ENCODE peak calls at places on chromosomes 13 and 19, in six cellular contexts. V, Q, N, F, L and B are unnamed samples.

GRCh38 chr13:30725331-30726085 is 9.8 kb upstream of the ALOX5AP start:
- DNase-seq in N (no peak), V (no peak), F (no peak), L (peak), Q (no peak), B (no peak)

GRCh38 chr13:66152596-66152995 is 1077.5 kb downstream of the PCDH9 start:
- DNase-seq in V (no peak), Q (no peak), F (no peak), N (no peak), L (no peak), B (no peak)

GRCh38 chr19:16315825-16316505 is 8.7 kb upstream of the KLF2 start:
- DNase-seq in F (peak), V (peak), L (peak), N (peak), Q (no peak), B (peak)

GRCh38 chr13:113405481-113406300 is 41.8 kb upstream of the GRTP1 start:
- DNase-seq in N (no peak), L (no peak), F (no peak), V (peak), Q (peak), B (no peak)

GRCh38 chr13:65830411-65831172 is 1399.5 kb downstream of the PCDH9 start:
- DNase-seq in Q (no peak), L (no peak), V (no peak), N (no peak), F (no peak), B (no peak)

GRCh38 chr19:45323671-45324081 is 1.0 kb upstream of the CKM start:
- DNase-seq in F (peak), V (no peak), N (no peak), L (no peak), Q (no peak), B (no peak)

GRCh38 chr13:80419416-80419815 is 78.5 kb upstream of the SPRY2 start:
- DNase-seq in F (no peak), N (no peak), L (no peak), Q (no peak), V (no peak), B (no peak)

GRCh38 chr13:112244495-112245177 is 131.5 kb upstream of the SPACA7 start:
- DNase-seq in L (no peak), N (no peak), V (peak), F (no peak), Q (peak), B (no peak)

GRCh38 chr19:17420267-17420924 is 549 bp downstream of the MVB12A start:
- DNase-seq in V (peak), L (no peak), N (peak), Q (peak), F (peak), B (peak)

GRCh38 chr13:101660711-101661110 is 208.2 kb downstream of the ITGBL1 start:
- DNase-seq in F (no peak), N (no peak), L (no peak), Q (no peak), V (no peak), B (no peak)

GRCh38 chr19:28705008-28705407 is 507.9 kb downstream of the UQCRFS1 start:
- DNase-seq in Q (no peak), F (no peak), V (no peak), L (peak), N (no peak), B (no peak)

GRCh38 chr19:18541992-18542935 is 1.1 kb downstream of the FKBP8 start:
- DNase-seq in Q (no peak), F (no peak), N (no peak), V (peak), L (no peak), B (peak)

GRCh38 chr19:18542936-18543813 is at the start of gene FKBP8:
- DNase-seq in N (peak), L (peak), V (peak), Q (peak), F (peak), B (peak)

GRCh38 chr19:18541258-18541991 is 1.9 kb downstream of the FKBP8 start:
- DNase-seq in V (no peak), F (no peak), L (no peak), Q (no peak), N (no peak), B (no peak)

GRCh38 chr19:18539372-18539771 is 4.0 kb downstream of the FKBP8 start:
- DNase-seq in F (no peak), L (no peak), N (no peak), Q (no peak), V (no peak), B (no peak)

DNA sequence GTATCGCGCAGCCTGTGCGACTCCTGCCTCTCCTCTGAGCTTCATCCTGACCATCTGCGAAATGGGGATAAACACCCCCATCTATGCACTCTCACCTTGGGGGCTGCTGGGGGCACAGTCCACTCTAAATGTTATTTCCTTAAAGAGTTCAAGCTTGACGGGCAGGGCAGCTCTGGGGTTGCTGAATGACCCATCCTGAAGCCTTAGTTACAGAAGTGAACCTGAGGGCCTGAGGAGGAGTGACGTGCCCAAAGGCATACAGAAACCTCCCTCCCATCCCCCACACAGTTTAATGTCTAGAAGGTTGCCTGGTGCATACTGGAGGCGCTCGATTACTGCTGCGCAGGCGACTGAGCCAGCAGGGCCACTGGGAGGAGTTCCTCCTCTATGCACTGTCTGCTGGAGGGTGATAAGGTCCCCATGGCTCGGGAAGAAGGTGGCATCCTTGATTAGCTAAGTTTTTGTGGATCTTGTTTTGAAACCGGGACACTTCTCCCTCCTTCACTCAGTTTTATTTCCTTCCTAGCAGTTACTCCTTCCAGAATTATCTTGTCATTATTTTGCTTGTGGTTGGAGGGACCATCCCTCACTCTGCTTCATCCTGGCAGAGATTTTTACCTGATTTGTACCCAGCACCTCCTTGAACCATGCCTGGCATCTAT is 572 bp upstream of the FKBP8 start:
- DNase-seq in L (peak), F (peak), N (no peak), V (peak), Q (peak), B (peak)
- TF ChIP-seq POLR2A in L (no peak), F (peak), N (no peak), V (peak), Q (peak), B (no peak)

DNA sequence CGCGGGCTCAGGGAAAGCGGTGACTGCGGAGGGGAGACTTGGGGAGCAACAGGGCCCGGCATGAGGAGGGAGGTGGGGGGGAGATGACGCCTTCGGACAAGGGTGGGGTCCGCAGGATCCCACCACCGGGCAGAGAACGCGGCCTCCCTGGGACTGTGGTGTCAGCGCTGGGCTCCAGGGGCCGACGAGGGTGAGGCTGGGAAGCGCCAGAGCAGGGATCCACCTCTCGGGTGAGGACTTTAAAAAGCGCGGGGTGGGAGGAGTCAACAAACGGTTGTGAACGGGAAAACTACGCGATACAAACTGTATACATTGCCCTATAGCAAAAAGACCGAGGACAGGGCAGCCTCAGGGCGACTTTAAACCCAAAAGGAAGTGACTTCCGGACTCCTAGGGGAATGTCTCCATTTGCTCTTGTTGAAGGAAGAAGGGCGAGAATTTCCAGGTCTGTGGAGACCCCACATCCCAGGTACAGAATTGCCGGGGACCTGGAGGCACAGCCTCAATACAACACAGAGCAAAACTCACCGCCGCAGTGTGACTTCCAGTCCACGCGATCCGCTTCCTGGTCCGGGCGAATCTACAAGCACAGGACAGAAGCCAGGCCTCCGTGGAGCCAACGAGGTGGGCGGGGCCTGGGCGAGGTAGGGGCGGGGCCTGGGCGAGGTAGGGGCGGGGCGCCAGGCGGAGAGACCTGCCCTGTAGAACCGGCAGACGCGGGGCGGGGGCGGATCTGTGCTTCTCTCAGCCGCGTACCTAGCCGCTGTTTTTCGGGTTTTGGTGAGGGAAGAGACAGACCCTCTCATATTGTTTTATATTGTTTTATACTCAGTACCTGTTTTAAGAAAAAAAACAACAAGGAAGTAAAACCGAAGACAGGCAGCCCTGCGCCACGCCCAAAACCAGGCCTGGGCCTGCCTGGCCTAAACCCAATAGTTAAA is at the start of gene ZNF888:
- DNase-seq in F (peak), L (peak), N (peak), Q (peak), V (peak), B (peak)
- TF ChIP-seq POLR2A in F (peak), L (peak), N (peak), Q (peak), V (peak), B (peak)

DNA sequence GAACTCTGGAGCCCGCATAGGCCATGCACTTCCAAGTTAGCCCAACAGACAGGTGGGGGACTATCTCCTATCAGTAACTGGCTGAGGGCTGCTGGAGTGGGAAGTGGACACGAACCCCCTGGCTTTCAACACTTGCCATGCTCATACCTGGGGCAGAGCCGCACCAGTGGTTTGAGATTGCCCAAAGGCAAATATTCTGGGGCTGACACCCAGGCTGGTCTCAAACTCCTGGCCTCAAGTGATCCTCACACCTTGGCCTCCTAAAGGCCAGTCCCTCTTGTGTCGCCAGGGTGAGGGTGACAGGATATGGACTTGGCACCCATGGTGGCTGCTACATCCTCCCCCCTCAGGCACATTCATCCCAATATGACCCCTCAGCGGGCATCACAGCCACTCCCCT is 13.1 kb downstream of the NFKBID start:
- DNase-seq in Q (no peak), V (no peak), N (no peak), L (no peak), F (no peak), B (no peak)
- TF ChIP-seq POLR2A in Q (no peak), V (no peak), N (no peak), L (no peak), F (no peak), B (no peak)

DNA sequence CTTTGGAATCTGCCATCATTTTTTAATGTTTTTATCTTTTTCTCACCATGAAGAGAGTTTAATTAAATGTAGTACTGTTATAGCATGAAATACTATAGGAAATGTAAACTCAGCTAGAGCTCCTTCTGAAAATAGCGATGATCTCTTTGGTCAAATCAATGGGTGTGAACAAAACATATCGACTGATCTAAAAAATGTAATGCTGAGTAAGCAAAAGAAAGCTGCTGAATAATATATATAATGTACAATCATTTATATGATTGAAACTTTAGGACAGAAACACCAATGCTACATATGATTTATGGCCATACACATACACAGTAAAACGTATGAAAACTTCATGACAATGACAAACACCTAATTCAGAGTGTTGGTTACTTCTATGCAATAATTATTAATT is 150.8 kb upstream of the TUBA3C start:
- DNase-seq in Q (no peak), F (no peak), N (no peak), L (no peak), V (no peak), B (no peak)
- TF ChIP-seq POLR2A in Q (no peak), F (no peak), N (no peak), L (no peak), V (no peak), B (no peak)

GRCh38 chr19:5292843-5293606 is 47.6 kb downstream of the PTPRS start:
- DNase-seq in V (peak), L (peak), Q (no peak), N (peak), F (peak), B (peak)
- TF ChIP-seq POLR2A in V (no peak), L (peak), Q (no peak), N (peak), F (no peak), B (no peak)

DNA sequence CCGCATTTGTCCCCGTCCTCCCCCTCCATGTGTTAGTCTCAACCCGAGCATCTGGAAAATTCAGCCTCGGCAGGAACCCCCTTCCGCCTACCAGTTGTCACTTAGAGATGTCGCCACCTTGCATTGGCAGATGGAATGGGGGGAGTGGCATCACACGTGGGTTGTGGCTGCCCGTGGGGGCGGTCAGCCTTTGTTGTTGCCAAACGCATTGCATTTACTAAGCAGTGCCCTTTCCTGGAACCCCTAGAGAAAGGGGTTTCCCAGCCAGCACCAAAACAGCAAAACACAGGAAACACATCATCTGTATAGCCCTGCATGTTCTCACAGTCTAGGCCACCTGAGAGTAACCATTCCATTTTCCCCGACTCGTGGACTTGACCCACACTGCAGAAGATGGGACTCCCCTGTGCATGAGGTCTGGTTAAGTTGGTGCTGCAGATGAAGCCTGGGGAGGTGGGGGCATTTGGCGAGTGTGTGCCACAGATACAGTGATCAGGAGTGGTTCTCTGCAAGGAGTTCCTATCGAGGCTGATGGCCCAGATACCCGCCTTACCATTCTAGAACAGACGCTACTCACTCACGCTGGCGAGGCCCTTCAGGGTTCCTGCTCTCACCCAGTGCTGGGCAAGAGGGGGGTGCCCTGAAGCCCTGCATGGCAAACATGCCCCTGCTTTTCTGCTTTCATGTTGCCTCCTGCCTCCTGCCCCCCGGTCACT is 38.3 kb downstream of the TMED1 start:
- DNase-seq in F (no peak), L (no peak), Q (peak), N (no peak), V (peak), B (peak)
- TF ChIP-seq POLR2A in F (no peak), L (no peak), Q (no peak), N (no peak), V (no peak), B (no peak)